ENCODE peak calls at places on chromosome X, in five cellular contexts. One of them, this sample, is unnamed.

GRCh38 chrX:25144043-25144940 is 128.5 kb upstream of the ARX start:
- DNase-seq in stomach: peak; percentile 63
- DNase-seq in K562: peak; percentile 23
- DNase-seq in endothelial cell of umbilical vein: peak; percentile 43
- DNase-seq in spleen: no peak
- DNase-seq in this sample: no peak

GRCh38 chrX:136674270-136674986 is 26.5 kb downstream of the CD40LG start:
- DNase-seq in stomach: no peak
- DNase-seq in K562: no peak
- DNase-seq in endothelial cell of umbilical vein: no peak
- DNase-seq in spleen: no peak
- DNase-seq in this sample: no peak

GRCh38 chrX:56729152-56729557 is at the start of gene NBDY:
- DNase-seq in stomach: peak; percentile 33
- DNase-seq in K562: peak; percentile 12
- DNase-seq in endothelial cell of umbilical vein: peak; percentile 58
- DNase-seq in spleen: no peak
- DNase-seq in this sample: no peak

GRCh38 chrX:18441780-18442367 is 16.5 kb downstream of the CDKL5 start:
- DNase-seq in stomach: no peak
- DNase-seq in K562: no peak
- DNase-seq in endothelial cell of umbilical vein: no peak
- DNase-seq in spleen: no peak
- DNase-seq in this sample: no peak

GRCh38 chrX:113157496-113157895 is 316.9 kb upstream of the AMOT start:
- DNase-seq in stomach: no peak
- DNase-seq in K562: no peak
- DNase-seq in endothelial cell of umbilical vein: no peak
- DNase-seq in spleen: no peak
- DNase-seq in this sample: no peak

GRCh38 chrX:107102980-107103379 is 15.6 kb downstream of the RBM41 start:
- DNase-seq in stomach: no peak
- DNase-seq in K562: no peak
- DNase-seq in endothelial cell of umbilical vein: no peak
- DNase-seq in spleen: no peak
- DNase-seq in this sample: no peak

GRCh38 chrX:1249101-1249887 is 19.3 kb upstream of the CSF2RA start:
- DNase-seq in stomach: peak; percentile 39
- DNase-seq in K562: no peak
- DNase-seq in endothelial cell of umbilical vein: no peak
- DNase-seq in spleen: peak; percentile 90
- DNase-seq in this sample: no peak

GRCh38 chrX:12988797-12989196 is 13.9 kb downstream of the TMSB4X start:
- DNase-seq in stomach: peak; percentile 63
- DNase-seq in K562: peak; percentile 43
- DNase-seq in endothelial cell of umbilical vein: peak; percentile 73
- DNase-seq in spleen: no peak
- DNase-seq in this sample: no peak

GRCh38 chrX:150507251-150507856 is 61.1 kb upstream of the MTM1 start:
- DNase-seq in stomach: no peak
- DNase-seq in K562: no peak
- DNase-seq in endothelial cell of umbilical vein: peak; percentile 76
- DNase-seq in spleen: no peak
- DNase-seq in this sample: no peak

GRCh38 chrX:18390941-18391538 is 34.4 kb upstream of the CDKL5 start:
- DNase-seq in stomach: peak; percentile 83
- DNase-seq in K562: peak; percentile 28
- DNase-seq in endothelial cell of umbilical vein: peak; percentile 49
- DNase-seq in spleen: peak; percentile 89
- DNase-seq in this sample: no peak

GRCh38 chrX:78595901-78596502 is 63.1 kb downstream of the RTL3 start:
- DNase-seq in stomach: no peak
- DNase-seq in K562: no peak
- DNase-seq in endothelial cell of umbilical vein: peak; percentile 1
- DNase-seq in spleen: no peak
- DNase-seq in this sample: no peak

GRCh38 chrX:76366972-76367371 is 60.5 kb upstream of the MAGEE1 start:
- DNase-seq in stomach: no peak
- DNase-seq in K562: no peak
- DNase-seq in endothelial cell of umbilical vein: no peak
- DNase-seq in spleen: no peak
- DNase-seq in this sample: no peak

GRCh38 chrX:123743312-123743711 is 10.5 kb upstream of the THOC2 start:
- DNase-seq in stomach: no peak
- DNase-seq in K562: no peak
- DNase-seq in endothelial cell of umbilical vein: no peak
- DNase-seq in spleen: no peak
- DNase-seq in this sample: no peak

GRCh38 chrX:1493317-1493856 is 40.7 kb upstream of the ASMTL start:
- DNase-seq in stomach: no peak
- DNase-seq in K562: no peak
- DNase-seq in endothelial cell of umbilical vein: no peak
- DNase-seq in spleen: no peak
- DNase-seq in this sample: no peak

GRCh38 chrX:115892787-115893671 is 277.5 kb upstream of the AGTR2 start:
- DNase-seq in stomach: peak; percentile 70
- DNase-seq in K562: peak; percentile 46
- DNase-seq in endothelial cell of umbilical vein: no peak
- DNase-seq in spleen: peak; percentile 82
- DNase-seq in this sample: no peak

GRCh38 chrX:123422875-123423274 is 238.8 kb downstream of the GRIA3 start:
- DNase-seq in stomach: no peak
- DNase-seq in K562: peak; percentile 9
- DNase-seq in endothelial cell of umbilical vein: peak; percentile 1
- DNase-seq in spleen: no peak
- DNase-seq in this sample: no peak

GRCh38 chrX:107940095-107940494 is 42.1 kb downstream of the TEX13B start:
- DNase-seq in stomach: no peak
- DNase-seq in K562: no peak
- DNase-seq in endothelial cell of umbilical vein: no peak
- DNase-seq in spleen: no peak
- DNase-seq in this sample: no peak

GRCh38 chrX:21974011-21974385 is 33.5 kb downstream of the SMS start:
- DNase-seq in stomach: no peak
- DNase-seq in K562: no peak
- DNase-seq in endothelial cell of umbilical vein: no peak
- DNase-seq in spleen: no peak
- DNase-seq in this sample: no peak

GRCh38 chrX:65451663-65452062 is 82.9 kb downstream of the LAS1L start:
- DNase-seq in stomach: no peak
- DNase-seq in K562: peak; percentile 7
- DNase-seq in endothelial cell of umbilical vein: peak; percentile 19
- DNase-seq in spleen: no peak
- DNase-seq in this sample: no peak

GRCh38 chrX:13937370-13938052 is 92.2 kb downstream of the GEMIN8 start:
- DNase-seq in stomach: no peak
- DNase-seq in K562: no peak
- DNase-seq in endothelial cell of umbilical vein: no peak
- DNase-seq in spleen: no peak
- DNase-seq in this sample: no peak

GRCh38 chrX:154398668-154399526 is 720 bp downstream of the RPL10 start:
- DNase-seq in stomach: peak; percentile 89
- DNase-seq in K562: peak; percentile 61
- DNase-seq in endothelial cell of umbilical vein: peak; percentile 81
- DNase-seq in spleen: peak; percentile 95
- DNase-seq in this sample: no peak
- TF ChIP-seq POLR2AphosphoS5 in stomach: peak; percentile 67
- TF ChIP-seq POLR2AphosphoS5 in K562: no peak
- TF ChIP-seq POLR2AphosphoS5 in endothelial cell of umbilical vein: no peak
- TF ChIP-seq POLR2AphosphoS5 in spleen: no peak
- TF ChIP-seq POLR2AphosphoS5 in this sample: no peak

DNA sequence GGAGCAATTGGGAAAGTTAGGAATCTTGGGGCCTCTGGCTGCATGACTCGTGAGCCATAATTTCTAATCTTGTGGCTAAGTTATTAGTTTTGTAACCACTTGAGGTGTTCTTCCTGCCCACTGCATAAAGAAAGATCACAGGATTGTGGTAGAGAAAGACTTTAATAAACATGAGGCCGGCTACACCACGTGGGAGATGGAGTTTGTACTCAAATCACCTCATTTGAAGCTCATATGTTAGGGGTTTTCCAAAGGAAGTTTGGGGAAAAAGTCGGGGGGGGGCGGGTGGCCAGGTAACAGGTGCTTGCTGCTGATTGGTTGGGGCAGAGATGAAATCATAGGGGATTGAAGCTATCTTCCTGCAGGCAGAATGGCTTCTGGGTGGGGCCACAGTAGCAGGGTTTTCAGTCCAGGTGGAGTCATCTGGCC is 287.8 kb downstream of the ZNF674 start:
- DNase-seq in stomach: no peak
- DNase-seq in K562: no peak
- DNase-seq in endothelial cell of umbilical vein: no peak
- DNase-seq in spleen: no peak
- DNase-seq in this sample: no peak
- H3K9me3 ChIP-seq in stomach: no peaks in the 10 kb centered on the region
- H3K9me3 ChIP-seq in K562: no peaks in the 10 kb centered on the region
- H3K9me3 ChIP-seq in endothelial cell of umbilical vein: no peaks in the 10 kb centered on the region
- H3K9me3 ChIP-seq in spleen: no peaks in the 10 kb centered on the region
- H3K9me3 ChIP-seq in this sample: no peaks in the 10 kb centered on the region

GRCh38 chrX:20046864-20047263 is 56.0 kb upstream of the BCLAF3 start:
- DNase-seq in stomach: no peak
- DNase-seq in K562: no peak
- DNase-seq in endothelial cell of umbilical vein: no peak
- DNase-seq in spleen: no peak
- DNase-seq in this sample: no peak

GRCh38 chrX:20042221-20042620 is 51.4 kb upstream of the BCLAF3 start:
- DNase-seq in stomach: no peak
- DNase-seq in K562: no peak
- DNase-seq in endothelial cell of umbilical vein: no peak
- DNase-seq in spleen: no peak
- DNase-seq in this sample: no peak

GRCh38 chrX:20046270-20046669 is 55.4 kb upstream of the BCLAF3 start:
- DNase-seq in stomach: no peak
- DNase-seq in K562: no peak
- DNase-seq in endothelial cell of umbilical vein: no peak
- DNase-seq in spleen: no peak
- DNase-seq in this sample: no peak
- TF ChIP-seq POLR2AphosphoS5 in stomach: no peak
- TF ChIP-seq POLR2AphosphoS5 in K562: no peak
- TF ChIP-seq POLR2AphosphoS5 in endothelial cell of umbilical vein: no peak
- TF ChIP-seq POLR2AphosphoS5 in spleen: no peak
- TF ChIP-seq POLR2AphosphoS5 in this sample: no peak

DNA sequence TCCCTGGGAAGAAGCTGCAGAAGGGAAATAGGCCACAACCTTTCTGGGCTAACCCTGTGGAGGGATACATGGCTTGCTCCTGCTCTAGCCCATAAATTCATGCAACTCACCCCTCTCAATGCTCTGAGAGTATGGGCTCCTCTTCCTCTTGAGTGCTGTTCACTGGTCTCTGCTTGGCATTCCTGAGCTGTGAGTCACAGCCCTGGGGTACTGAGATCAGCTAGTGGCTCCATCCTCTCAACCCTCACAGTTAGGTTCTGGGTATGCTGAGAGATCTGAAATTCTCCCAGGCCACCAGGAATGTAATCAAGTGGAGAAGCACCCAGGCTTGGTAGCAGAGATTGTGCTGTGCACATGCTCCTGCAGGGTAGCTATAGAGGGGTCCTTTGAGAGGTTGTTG is 60.6 kb upstream of the SPANXN2 start:
- DNase-seq in stomach: no peak
- DNase-seq in K562: no peak
- DNase-seq in endothelial cell of umbilical vein: no peak
- DNase-seq in spleen: no peak
- DNase-seq in this sample: no peak
- H3K9me3 ChIP-seq in stomach: no peaks in the 10 kb centered on the region
- H3K9me3 ChIP-seq in K562: no peaks in the 10 kb centered on the region
- H3K9me3 ChIP-seq in endothelial cell of umbilical vein: no peaks in the 10 kb centered on the region
- H3K9me3 ChIP-seq in spleen: no peaks in the 10 kb centered on the region
- H3K9me3 ChIP-seq in this sample: no peaks in the 10 kb centered on the region

GRCh38 chrX:38803609-38804480 is 2.6 kb downstream of the MID1IP1 start:
- DNase-seq in stomach: peak; percentile 87
- DNase-seq in K562: peak; percentile 88
- DNase-seq in endothelial cell of umbilical vein: peak; percentile 67
- DNase-seq in spleen: peak; percentile 93
- DNase-seq in this sample: no peak
- TF ChIP-seq POLR2AphosphoS5 in stomach: peak; percentile 90
- TF ChIP-seq POLR2AphosphoS5 in K562: peak; percentile 64
- TF ChIP-seq POLR2AphosphoS5 in endothelial cell of umbilical vein: peak; percentile 13
- TF ChIP-seq POLR2AphosphoS5 in spleen: peak; percentile 92
- TF ChIP-seq POLR2AphosphoS5 in this sample: peak; percentile 88

GRCh38 chrX:30795981-30796958 is 92.8 kb downstream of the TAB3 start:
- DNase-seq in stomach: peak; percentile 15
- DNase-seq in K562: no peak
- DNase-seq in endothelial cell of umbilical vein: no peak
- DNase-seq in spleen: peak; percentile 31
- DNase-seq in this sample: peak; percentile 91

GRCh38 chrX:30791296-30792278 is 97.5 kb downstream of the TAB3 start:
- DNase-seq in stomach: peak; percentile 10
- DNase-seq in K562: no peak
- DNase-seq in endothelial cell of umbilical vein: no peak
- DNase-seq in spleen: no peak
- DNase-seq in this sample: no peak

GRCh38 chrX:30794497-30794896 is 94.6 kb downstream of the TAB3 start:
- DNase-seq in stomach: no peak
- DNase-seq in K562: no peak
- DNase-seq in endothelial cell of umbilical vein: no peak
- DNase-seq in spleen: no peak
- DNase-seq in this sample: no peak

GRCh38 chrX:30793767-30794103 is 95.3 kb downstream of the TAB3 start:
- DNase-seq in stomach: no peak
- DNase-seq in K562: no peak
- DNase-seq in endothelial cell of umbilical vein: no peak
- DNase-seq in spleen: peak; percentile 54
- DNase-seq in this sample: no peak

DNA sequence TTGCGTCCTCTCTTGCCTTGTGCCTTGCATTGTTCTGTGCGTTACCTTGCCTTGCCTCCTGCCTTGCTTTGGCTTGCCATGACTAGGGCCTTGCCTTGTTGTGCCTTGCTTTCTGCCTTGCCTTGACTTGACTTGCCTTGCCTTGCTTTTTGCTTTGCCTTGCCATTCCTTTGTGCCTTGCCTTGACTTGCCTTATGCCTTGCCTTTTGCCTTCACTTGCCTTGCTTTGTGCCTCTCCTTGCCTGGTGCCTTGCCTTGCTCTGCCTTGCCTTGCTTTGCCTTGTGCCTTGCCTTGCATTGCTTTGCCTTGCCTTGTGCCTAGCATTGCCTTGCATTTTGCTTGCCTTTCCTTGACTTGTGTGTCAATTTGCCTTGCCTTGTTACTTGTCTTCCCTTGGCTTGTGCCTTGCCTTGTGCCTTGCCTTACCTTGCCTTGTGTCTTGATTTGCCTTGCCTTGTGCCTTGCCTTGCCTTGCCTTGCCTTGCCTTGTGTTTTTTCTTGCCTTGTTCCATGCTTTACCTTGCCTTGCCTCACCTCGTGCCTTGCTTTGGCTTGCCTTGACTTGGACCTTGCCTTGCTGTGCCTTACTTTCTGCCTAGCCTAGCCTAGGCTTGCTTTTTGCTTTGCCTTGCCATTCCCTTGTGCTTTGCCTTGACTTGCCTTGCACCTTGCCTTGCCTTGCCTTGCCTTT is 95.8 kb downstream of the TAB3 start:
- DNase-seq in stomach: peak; percentile 15
- DNase-seq in K562: no peak
- DNase-seq in endothelial cell of umbilical vein: no peak
- DNase-seq in spleen: no peak
- DNase-seq in this sample: peak; percentile 80
- H3K9me3 ChIP-seq in stomach: no peaks in the 10 kb centered on the region
- H3K9me3 ChIP-seq in K562: no peaks in the 10 kb centered on the region
- H3K9me3 ChIP-seq in endothelial cell of umbilical vein: no peaks in the 10 kb centered on the region
- H3K9me3 ChIP-seq in spleen: no peaks in the 10 kb centered on the region
- H3K9me3 ChIP-seq in this sample: no peaks in the 10 kb centered on the region